ENCODE peak calls at places on chromosomes 12 and 14, in five cellular contexts. O is fibroblast of pulmonary artery, I is AG04449, H is RWPE2, L is choroid plexus epithelial cell. M is an unnamed sample.

GRCh38 chr14:64209428-64210165 is 84.6 kb downstream of the ESR2 start:
- DNase-seq in L (peak; percentile 49), H (no peak), I (no peak), O (peak; percentile 65), M (peak; percentile 71)

GRCh38 chr12:113295846-113296556 is 38.9 kb downstream of the SLC8B1 start:
- DNase-seq in O (no peak), H (no peak), L (no peak), I (no peak), M (no peak)

GRCh38 chr12:114954626-114955025 is 270.7 kb upstream of the TBX3 start:
- DNase-seq in L (no peak), I (no peak), O (no peak), H (no peak), M (no peak)

GRCh38 chr14:31781578-31781977 is 220.4 kb downstream of the NUBPL start:
- DNase-seq in O (no peak), L (no peak), I (no peak), H (no peak), M (no peak)

GRCh38 chr12:130500835-130501330 is 163.2 kb downstream of the PIWIL1 start:
- DNase-seq in O (no peak), I (no peak), H (no peak), L (no peak), M (no peak)

GRCh38 chr14:100741956-100742355 is 15.3 kb downstream of the DLK1 start:
- DNase-seq in O (no peak), I (no peak), L (peak; percentile 39), H (no peak), M (no peak)

GRCh38 chr14:66443158-66443695 is 42.9 kb upstream of the CCDC196 start:
- DNase-seq in O (no peak), L (no peak), H (no peak), I (no peak), M (no peak)

GRCh38 chr12:59040651-59041050 is 120.3 kb upstream of the LRIG3 start:
- DNase-seq in O (peak; percentile 75), L (peak; percentile 76), H (no peak), I (peak; percentile 73), M (peak; percentile 71)

GRCh38 chr12:119069029-119069731 is 87.8 kb downstream of the SRRM4 start:
- DNase-seq in I (no peak), H (no peak), L (no peak), O (no peak), M (no peak)

GRCh38 chr14:21191261-21191808 is 35.5 kb upstream of the OR5AU1 start:
- DNase-seq in O (no peak), I (no peak), H (no peak), L (no peak), M (no peak)

GRCh38 chr12:101995684-101996083 is 66.1 kb downstream of the WASHC3 start:
- DNase-seq in I (no peak), L (no peak), O (no peak), H (no peak), M (no peak)

GRCh38 chr14:94172545-94172944 is 1.6 kb upstream of the PPP4R4 start:
- DNase-seq in I (no peak), L (no peak), H (no peak), O (no peak), M (no peak)

GRCh38 chr12:25337916-25338315 is 87.2 kb upstream of the KRAS start:
- DNase-seq in L (no peak), H (no peak), I (no peak), O (no peak), M (no peak)

GRCh38 chr12:92628476-92628875 is 74.3 kb upstream of the PLEKHG7 start:
- DNase-seq in L (no peak), I (no peak), O (no peak), H (no peak), M (peak; percentile 47)

GRCh38 chr14:55240526-55241178 is 30.6 kb upstream of the FBXO34 start:
- DNase-seq in H (no peak), I (peak; percentile 46), O (peak; percentile 38), L (peak; percentile 57), M (peak; percentile 70)

GRCh38 chr12:14995583-14996425 is 23.0 kb downstream of the PDE6H start:
- DNase-seq in L (peak; percentile 89), I (peak; percentile 28), O (peak; percentile 92), H (no peak), M (peak; percentile 28)

GRCh38 chr14:104115691-104116543 is 22.5 kb upstream of the KIF26A start:
- DNase-seq in L (no peak), I (no peak), O (no peak), H (peak; percentile 75), M (no peak)

GRCh38 chr14:26290007-26290530 is 307.8 kb downstream of the NOVA1 start:
- DNase-seq in O (peak; percentile 83), L (peak; percentile 36), H (no peak), I (no peak), M (peak; percentile 37)

GRCh38 chr12:56631790-56632700 is 1.9 kb upstream of the BAZ2A start:
- DNase-seq in H (no peak), L (peak; percentile 39), I (no peak), O (peak; percentile 43), M (peak; percentile 81)

GRCh38 chr14:100213956-100214767 is 24.8 kb upstream of the YY1 start:
- DNase-seq in L (peak; percentile 68), H (peak; percentile 94), O (peak; percentile 56), I (no peak), M (peak; percentile 92)

GRCh38 chr12:72094490-72094889 is 155.8 kb downstream of the TPH2 start:
- DNase-seq in H (no peak), I (no peak), L (no peak), O (no peak), M (no peak)

GRCh38 chr12:8156845-8157244 is at the start of gene ZNF705A:
- DNase-seq in H (no peak), O (peak; percentile 78), L (peak; percentile 83), I (peak; percentile 67), M (peak; percentile 30)

GRCh38 chr14:53295985-53296582 is 143.0 kb upstream of the DDHD1 start:
- DNase-seq in I (no peak), L (peak; percentile 66), H (no peak), O (peak; percentile 63), M (peak; percentile 74)

GRCh38 chr14:31083781-31084180 is 57.6 kb upstream of the STRN3 start:
- DNase-seq in H (no peak), I (no peak), L (no peak), O (no peak), M (no peak)

GRCh38 chr14:26255213-26255612 is 342.6 kb downstream of the NOVA1 start:
- DNase-seq in I (no peak), L (peak; percentile 52), H (no peak), O (peak; percentile 71), M (peak; percentile 0)

GRCh38 chr12:4283512-4284255 is 10.1 kb downstream of the CCND2 start:
- DNase-seq in I (no peak), L (no peak), O (no peak), H (no peak), M (no peak)

GRCh38 chr12:8057839-8058238 is 8.3 kb downstream of the C3AR1 start:
- DNase-seq in L (peak; percentile 72), H (no peak), I (no peak), O (peak; percentile 89), M (peak; percentile 57)

GRCh38 chr14:62029569-62029924 is 267.3 kb downstream of the SNAPC1 start:
- DNase-seq in O (no peak), H (no peak), L (no peak), I (no peak), M (no peak)
- H3K4me3 ChIP-seq in O (no peak overlapping the region), H (no peak overlapping the region), L (no peak overlapping the region), I (no peak overlapping the region), M (no peak overlapping the region)

GRCh38 chr12:62618948-62619347 is 152.3 kb downstream of the MON2 start:
- DNase-seq in O (no peak), H (no peak), I (no peak), L (no peak), M (no peak)

GRCh38 chr12:62621239-62621638 is 154.6 kb downstream of the MON2 start:
- DNase-seq in O (no peak), H (no peak), I (no peak), L (no peak), M (no peak)

GRCh38 chr12:62618319-62618718 is 151.7 kb downstream of the MON2 start:
- DNase-seq in L (no peak), H (no peak), O (no peak), I (no peak), M (no peak)

GRCh38 chr12:62625238-62625637 is 158.6 kb downstream of the MON2 start:
- DNase-seq in H (no peak), I (no peak), L (peak; percentile 76), O (peak; percentile 72), M (peak; percentile 17)

GRCh38 chr12:62622177-62622576 is 155.6 kb downstream of the MON2 start:
- DNase-seq in O (no peak), I (no peak), H (no peak), L (no peak), M (no peak)
- TF ChIP-seq CTCF in O (no peak), I (no peak), H (no peak), L (peak; percentile 7), M (no peak)

GRCh38 chr12:6716874-6717437 is 6.9 kb upstream of the COPS7A start:
- DNase-seq in O (no peak), I (no peak), L (no peak), H (no peak), M (no peak)
- H3K4me3 ChIP-seq in O (no peak overlapping the region), I (no peak overlapping the region), L (no peak overlapping the region), H (no peak overlapping the region), M (no peak overlapping the region)

GRCh38 chr12:47746073-47746472 is 12.6 kb downstream of the RAPGEF3 start:
- DNase-seq in L (no peak), I (no peak), O (no peak), H (no peak), M (no peak)
- TF ChIP-seq CTCF in L (no peak), I (no peak), O (no peak), H (no peak), M (no peak)

GRCh38 chr12:47270782-47271664 is 191.3 kb upstream of the AMIGO2 start:
- DNase-seq in O (peak; percentile 73), I (peak; percentile 85), H (peak; percentile 79), L (peak; percentile 82), M (peak; percentile 66)
- H3K4me3 ChIP-seq in O (no peak overlapping the region), I (no peak overlapping the region), H (no peak overlapping the region), L (no peak overlapping the region), M (no peak overlapping the region)

GRCh38 chr14:37197421-37198272 is at the start of gene MIPOL1:
- DNase-seq in I (peak; percentile 26), O (peak; percentile 91), H (peak; percentile 91), L (peak; percentile 92), M (peak; percentile 93)
- TF ChIP-seq CTCF in I (peak; percentile 39), O (peak; percentile 28), H (peak; percentile 73), L (peak; percentile 48), M (no peak)